ENCODE peak calls at places on chromosome 21, in five cellular contexts. E is fibroblast of lung, H is mucosa of descending colon, T is fibroblast of mammary gland, G is BE2C. K is an unnamed sample.

GRCh38 chr21:22355949-22356348 is 1357.7 kb downstream of the NCAM2 start:
- DNase-seq in T (no peak), H (no peak), G (no peak), E (no peak), K (no peak)

GRCh38 chr21:35096959-35097358 is 47.9 kb upstream of the RUNX1 start:
- DNase-seq in H (no peak), G (no peak), E (no peak), T (peak; percentile 50), K (no peak)

GRCh38 chr21:17697474-17697873 is 84.8 kb upstream of the BTG3 start:
- DNase-seq in E (no peak), T (no peak), G (no peak), H (no peak), K (no peak)

GRCh38 chr21:25161571-25161970 is 445.7 kb downstream of the MRPL39 start:
- DNase-seq in G (no peak), H (no peak), T (no peak), E (no peak), K (no peak)

GRCh38 chr21:27275294-27275927 is 308.5 kb upstream of the ADAMTS5 start:
- DNase-seq in H (no peak), G (no peak), E (peak; percentile 76), T (peak; percentile 88), K (peak; percentile 65)

GRCh38 chr21:26280715-26281310 is 110.2 kb upstream of the APP start:
- DNase-seq in H (no peak), T (peak; percentile 0), G (peak; percentile 87), E (no peak), K (peak; percentile 9)

GRCh38 chr21:28237661-28238060 is 755.0 kb downstream of the LTN1 start:
- DNase-seq in G (no peak), H (no peak), E (no peak), T (no peak), K (no peak)

GRCh38 chr21:31974454-31974985 is 101.7 kb downstream of the HUNK start:
- DNase-seq in T (no peak), H (peak; percentile 14), E (no peak), G (no peak), K (no peak)

GRCh38 chr21:35579520-35580293 is 480.6 kb downstream of the SETD4 start:
- DNase-seq in E (peak; percentile 32), T (peak; percentile 68), H (no peak), G (no peak), K (no peak)

GRCh38 chr21:16588433-16588860 is 858.7 kb downstream of the USP25 start:
- DNase-seq in G (peak; percentile 91), H (peak; percentile 16), T (peak; percentile 90), E (peak; percentile 92), K (peak; percentile 77)

GRCh38 chr21:16589499-16589898 is 859.7 kb downstream of the USP25 start:
- DNase-seq in H (no peak), T (no peak), G (no peak), E (no peak), K (no peak)

GRCh38 chr21:16589046-16589445 is 859.3 kb downstream of the USP25 start:
- DNase-seq in H (no peak), E (peak; percentile 29), T (peak; percentile 33), G (no peak), K (no peak)

GRCh38 chr21:16587671-16588379 is 858.0 kb downstream of the USP25 start:
- DNase-seq in T (peak; percentile 89), G (peak; percentile 45), E (peak; percentile 73), H (no peak), K (peak; percentile 40)

DNA sequence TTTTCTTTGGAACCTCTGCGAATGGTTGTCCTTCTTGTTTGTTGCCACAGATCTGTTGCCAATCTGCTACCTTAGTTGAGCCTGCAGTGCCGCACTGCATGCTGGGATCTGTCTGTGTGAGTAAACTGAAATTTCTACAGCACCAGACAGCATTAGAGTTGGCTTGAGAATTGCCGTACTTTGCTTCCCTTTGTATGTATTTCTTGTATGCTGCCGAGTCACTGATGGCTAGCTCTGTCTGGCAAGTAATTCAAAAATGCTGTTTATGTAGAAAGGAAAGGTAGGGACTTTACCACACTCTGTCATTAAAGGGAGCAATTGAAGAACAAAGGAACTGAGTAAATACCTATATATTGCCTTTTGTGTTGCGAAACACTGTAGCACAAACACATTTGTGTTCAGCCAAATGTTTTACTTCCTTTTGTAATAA is 857.4 kb downstream of the USP25 start:
- DNase-seq in E (peak; percentile 82), T (peak; percentile 88), G (peak; percentile 77), H (peak; percentile 75), K (peak; percentile 73)
- H3K4me3 ChIP-seq in E (no peak overlapping the region), T (peak overlapping the region; percentile 34), G (peak overlapping the region; percentile 56), H (no peak overlapping the region), K (peak overlapping the region; percentile 21)

GRCh38 chr21:43289442-43289841 is 120.6 kb downstream of the CRYAA start:
- DNase-seq in H (no peak), T (no peak), G (peak; percentile 2), E (no peak), K (no peak)
- H3K4me3 ChIP-seq in H (no peak overlapping the region), T (no peak overlapping the region), G (no peak overlapping the region), E (no peak overlapping the region), K (no peak overlapping the region)

GRCh38 chr21:41231060-41231459 is 63.1 kb downstream of the BACE2 start:
- DNase-seq in T (no peak), G (no peak), H (no peak), E (no peak), K (no peak)
- H3K4me3 ChIP-seq in T (no peak overlapping the region), G (no peak overlapping the region), H (no peak overlapping the region), E (no peak overlapping the region), K (no peak overlapping the region)

GRCh38 chr21:21046063-21046462 is 47.9 kb downstream of the NCAM2 start:
- DNase-seq in H (no peak), T (no peak), E (no peak), G (no peak), K (no peak)
- H3K4me3 ChIP-seq in H (no peak overlapping the region), T (no peak overlapping the region), E (no peak overlapping the region), G (no peak overlapping the region), K (no peak overlapping the region)

DNA sequence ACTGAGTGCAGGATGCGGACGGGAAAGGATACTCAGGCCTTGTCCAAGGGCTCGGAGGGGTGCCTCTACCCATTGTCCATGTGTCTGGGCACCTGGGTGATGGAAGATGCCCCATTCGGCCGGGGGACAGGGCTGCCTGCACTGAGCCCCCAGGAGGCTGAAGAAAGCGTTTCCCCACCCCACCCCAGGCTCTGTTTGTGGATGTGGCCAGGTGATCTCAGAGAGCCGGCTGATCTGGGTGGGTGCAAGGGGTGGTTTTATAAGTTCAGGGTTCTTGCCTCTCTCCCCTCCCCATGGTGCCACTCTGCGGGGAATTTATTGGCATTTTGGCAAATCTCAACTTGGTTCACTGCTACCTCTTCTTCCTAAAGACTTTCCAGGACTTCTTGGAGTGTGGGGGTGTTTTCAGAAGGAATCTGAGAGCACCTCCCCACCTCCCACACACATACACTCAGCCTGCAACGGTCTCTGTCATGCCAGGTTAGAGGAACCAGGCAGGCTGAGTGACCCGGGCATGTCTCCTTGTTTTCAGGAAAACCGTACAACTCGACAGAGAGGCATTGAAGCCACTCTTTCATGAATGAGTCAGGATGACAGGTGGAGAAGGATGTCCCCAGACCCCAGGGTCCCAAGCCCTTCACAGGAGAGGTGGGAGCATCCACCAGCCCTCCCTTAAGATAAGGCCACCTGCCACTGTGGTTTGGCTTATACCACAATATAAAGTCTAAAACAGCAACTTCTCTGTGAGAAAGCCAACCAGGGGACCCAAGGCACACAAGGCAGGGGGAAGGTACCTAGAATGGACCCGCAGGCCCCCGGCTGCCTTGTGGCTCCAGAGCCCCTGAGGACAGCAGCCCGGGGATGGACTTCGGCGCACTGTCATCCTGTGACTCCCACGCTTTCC is 174.9 kb downstream of the ETS2 start:
- DNase-seq in H (no peak), T (no peak), G (no peak), E (no peak), K (no peak)
- H3K4me3 ChIP-seq in H (no peak overlapping the region), T (no peak overlapping the region), G (no peak overlapping the region), E (no peak overlapping the region), K (no peak overlapping the region)

GRCh38 chr21:33917421-33917820 is 1.8 kb upstream of the ATP5PO start:
- DNase-seq in H (no peak), E (no peak), G (no peak), T (no peak), K (no peak)
- H3K4me3 ChIP-seq in H (no peak overlapping the region), E (no peak overlapping the region), G (no peak overlapping the region), T (no peak overlapping the region), K (no peak overlapping the region)

GRCh38 chr21:15274701-15275255 is 210.0 kb upstream of the NRIP1 start:
- DNase-seq in E (no peak), G (no peak), H (no peak), T (no peak), K (no peak)
- H3K4me3 ChIP-seq in E (no peak overlapping the region), G (no peak overlapping the region), H (no peak overlapping the region), T (no peak overlapping the region), K (no peak overlapping the region)

GRCh38 chr21:41363370-41364270 is 1.8 kb downstream of the MX2 start:
- DNase-seq in H (no peak), G (no peak), T (no peak), E (no peak), K (no peak)
- H3K4me3 ChIP-seq in H (no peak overlapping the region), G (no peak overlapping the region), T (no peak overlapping the region), E (no peak overlapping the region), K (no peak overlapping the region)

DNA sequence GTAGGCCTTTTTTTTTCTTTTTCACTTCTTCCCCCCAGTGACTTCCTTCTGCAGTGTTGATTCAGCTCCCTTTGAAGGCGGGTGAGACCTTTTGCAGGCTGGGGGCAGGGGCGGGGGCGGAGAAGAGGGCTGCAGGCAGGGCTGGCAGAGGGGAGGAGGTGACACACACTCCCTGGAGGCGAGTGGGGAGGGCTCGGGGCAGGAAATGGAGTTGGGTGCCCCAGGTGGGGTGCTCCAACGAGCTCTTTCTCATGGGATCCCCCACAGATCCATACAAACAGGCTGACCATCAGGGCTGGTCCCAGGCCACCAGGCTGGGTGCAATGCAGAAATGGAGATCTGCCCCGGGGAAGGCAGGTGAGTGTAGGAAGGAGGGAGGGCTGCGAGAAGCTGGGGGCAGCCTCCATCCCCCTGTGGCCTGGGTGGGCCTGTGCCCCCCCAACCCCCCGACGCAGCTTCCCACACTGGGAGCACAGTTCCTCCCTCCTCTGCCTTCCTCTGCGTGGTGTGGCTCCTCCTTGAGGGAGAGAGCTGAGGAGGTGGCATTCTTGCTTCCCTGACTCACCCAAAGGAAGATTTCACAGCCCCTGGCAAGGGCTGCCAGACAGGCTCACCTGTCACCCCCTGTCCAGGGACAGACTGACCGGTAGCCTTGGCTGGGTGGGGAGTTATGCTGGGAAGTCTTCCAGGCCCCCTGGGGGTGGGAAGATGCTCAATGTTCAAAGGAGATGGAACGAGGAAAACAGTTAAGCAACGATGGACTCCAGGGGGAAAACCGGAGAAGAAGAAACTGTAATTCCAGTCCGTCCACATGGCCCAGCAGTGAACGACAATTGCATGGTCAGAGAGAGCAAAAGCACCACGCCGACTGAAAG is 7.1 kb upstream of the ITGB2 start:
- DNase-seq in T (peak; percentile 69), H (peak; percentile 45), E (peak; percentile 72), G (no peak), K (peak; percentile 32)
- H3K4me3 ChIP-seq in T (no peak overlapping the region), H (no peak overlapping the region), E (no peak overlapping the region), G (no peak overlapping the region), K (peak overlapping the region; percentile 2)

K was measured in skeletal muscle cell.